ENCODE peak calls at places on chromosomes 2 and 18, in nine cellular contexts. S is GM13976, E is foreskin fibroblast, F is DND-41, D is neural crest cell, B is esophagus squamous epithelium, K is AG09309, C is AG04449, Z is astrocyte of the spinal cord. A is an unnamed sample.

GRCh38 chr2:54977149-54977548 is 73.1 kb downstream of the RTN4 start:
- DNase-seq in D (no peak), K (no peak), C (no peak), F (no peak), E (no peak), Z (no peak), S (no peak), B (no peak), A (no peak)

GRCh38 chr2:85582467-85582866 is 1.8 kb upstream of the VAMP5 start:
- DNase-seq in S (no peak), Z (no peak), K (no peak), D (no peak), C (no peak), E (no peak), F (no peak), B (no peak), A (no peak)

GRCh38 chr2:94923196-94923595 is 52.0 kb downstream of the TEKT4 start:
- DNase-seq in S (no peak), B (no peak), Z (no peak), F (no peak), E (no peak), C (no peak), K (peak; percentile 16), D (no peak), A (no peak)

GRCh38 chr2:161586517-161587167 is 37.6 kb upstream of the SLC4A10 start:
- DNase-seq in D (no peak), S (no peak), Z (peak; percentile 38), E (peak; percentile 1), K (peak; percentile 1), F (no peak), B (no peak), C (no peak), A (no peak)

GRCh38 chr2:166375205-166375735 is 474 bp downstream of the SCN9A start:
- DNase-seq in D (no peak), C (no peak), B (no peak), Z (peak; percentile 30), S (no peak), E (peak; percentile 9), K (no peak), F (no peak), A (no peak)

GRCh38 chr2:203789613-203790012 is 78.0 kb upstream of the CTLA4 start:
- DNase-seq in F (no peak), S (no peak), E (no peak), K (no peak), B (no peak), C (no peak), Z (no peak), D (no peak), A (no peak)

GRCh38 chr18:68738572-68738971 is 23.7 kb upstream of the TMX3 start:
- DNase-seq in B (no peak), C (no peak), D (no peak), K (no peak), Z (no peak), S (no peak), E (no peak), F (no peak), A (no peak)

GRCh38 chr2:2788076-2788475 is 457.0 kb upstream of the MYT1L start:
- DNase-seq in D (no peak), Z (no peak), E (no peak), K (no peak), C (no peak), S (no peak), B (no peak), F (no peak), A (no peak)

GRCh38 chr2:102181919-102182635 is 4.7 kb upstream of the IL1RL2 start:
- DNase-seq in F (no peak), C (no peak), K (no peak), B (no peak), Z (no peak), D (no peak), E (peak; percentile 18), S (no peak), A (no peak)

GRCh38 chr2:36573165-36573564 is 24.8 kb downstream of the FEZ2 start:
- DNase-seq in K (no peak), D (no peak), C (no peak), S (no peak), E (no peak), Z (no peak), B (no peak), F (no peak), A (no peak)

GRCh38 chr2:88054300-88055048 is 1.1 kb downstream of the KRCC1 start:
- DNase-seq in B (no peak), F (peak; percentile 15), C (no peak), E (no peak), S (no peak), Z (peak; percentile 11), D (no peak), K (no peak), A (no peak)

GRCh38 chr18:4510709-4511108 is 55.6 kb upstream of the DLGAP1 start:
- DNase-seq in K (no peak), C (no peak), S (peak; percentile 22), Z (no peak), D (no peak), B (no peak), E (no peak), F (no peak), A (peak; percentile 27)
- TF ChIP-seq CTCF in K (no peak), C (no peak), S (no peak), Z (no peak), D (no peak), B (no peak), E (no peak), F (no peak), A (no peak)

GRCh38 chr2:74260495-74260894 is 62.1 kb downstream of the MTHFD2 start:
- DNase-seq in D (no peak), S (no peak), E (no peak), C (no peak), F (no peak), Z (no peak), B (no peak), K (no peak), A (no peak)

GRCh38 chr2:74259191-74259590 is 60.8 kb downstream of the MTHFD2 start:
- DNase-seq in Z (no peak), C (no peak), K (no peak), F (no peak), D (no peak), E (no peak), S (no peak), B (no peak), A (no peak)

GRCh38 chr2:74264281-74264680 is 65.9 kb downstream of the MTHFD2 start:
- DNase-seq in E (no peak), S (no peak), F (no peak), K (no peak), B (no peak), D (no peak), C (no peak), Z (no peak), A (no peak)

GRCh38 chr2:74262681-74263080 is 64.3 kb downstream of the MTHFD2 start:
- DNase-seq in F (no peak), S (no peak), E (no peak), B (no peak), K (no peak), Z (no peak), D (no peak), C (no peak), A (no peak)

DNA sequence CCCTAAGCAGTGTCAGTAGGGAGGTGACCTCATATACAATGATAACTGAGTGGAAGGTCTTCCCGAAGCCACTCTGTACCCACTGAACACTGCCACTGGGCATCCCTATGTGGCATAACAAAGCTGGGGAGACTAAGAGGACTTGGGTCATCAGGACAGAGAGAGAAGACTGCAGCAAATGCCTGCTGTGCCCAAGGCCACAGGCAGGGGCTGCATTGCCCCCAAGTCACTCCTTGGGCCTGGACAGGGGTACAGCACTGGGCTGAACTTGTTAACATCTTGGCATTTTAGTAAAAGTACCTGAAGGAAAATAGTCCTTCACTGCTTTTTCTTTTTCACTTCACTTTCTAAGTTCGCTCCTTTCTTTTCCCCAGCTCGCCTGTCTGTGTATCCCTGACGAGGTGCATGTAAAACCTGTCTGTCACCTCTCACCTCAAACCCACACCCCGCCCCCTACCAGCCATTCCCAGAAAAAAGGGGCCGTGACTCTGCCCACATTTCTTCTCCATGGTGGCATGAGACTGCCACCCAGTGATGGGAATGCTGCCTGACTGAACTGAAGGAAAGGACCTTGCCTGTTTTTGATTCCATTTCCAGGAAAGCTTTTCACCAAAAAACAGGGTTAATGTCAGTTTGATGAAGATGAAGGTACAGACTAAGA is 62.9 kb downstream of the MTHFD2 start:
- DNase-seq in S (no peak), Z (peak; percentile 12), K (no peak), E (peak; percentile 29), B (no peak), F (no peak), D (no peak), C (no peak), A (no peak)
- TF ChIP-seq CTCF in S (no peak), Z (peak; percentile 44), K (peak; percentile 66), E (peak; percentile 65), B (no peak), F (peak; percentile 21), D (no peak), C (peak; percentile 57), A (peak; percentile 10)

GRCh38 chr18:59426855-59427254 is 67.8 kb upstream of the LMAN1 start:
- DNase-seq in S (no peak), Z (no peak), F (no peak), C (no peak), E (no peak), D (no peak), B (no peak), K (no peak), A (no peak)

GRCh38 chr18:59429608-59430007 is 70.5 kb upstream of the LMAN1 start:
- DNase-seq in D (no peak), B (no peak), S (no peak), E (no peak), K (no peak), C (no peak), F (no peak), Z (no peak), A (no peak)

GRCh38 chr18:59423251-59423650 is 64.2 kb upstream of the LMAN1 start:
- DNase-seq in B (no peak), E (no peak), F (no peak), S (no peak), C (no peak), K (no peak), Z (no peak), D (no peak), A (no peak)

GRCh38 chr18:59432796-59433195 is 73.7 kb upstream of the LMAN1 start:
- DNase-seq in D (no peak), K (peak; percentile 21), E (no peak), S (no peak), B (no peak), C (no peak), F (no peak), Z (no peak), A (no peak)

GRCh38 chr18:59428018-59428417 is 69.0 kb upstream of the LMAN1 start:
- DNase-seq in C (no peak), Z (no peak), K (no peak), E (no peak), D (no peak), S (no peak), F (no peak), B (no peak), A (no peak)
- TF ChIP-seq CTCF in C (no peak), Z (no peak), K (no peak), E (no peak), D (no peak), S (no peak), F (no peak), B (no peak), A (no peak)

DNA sequence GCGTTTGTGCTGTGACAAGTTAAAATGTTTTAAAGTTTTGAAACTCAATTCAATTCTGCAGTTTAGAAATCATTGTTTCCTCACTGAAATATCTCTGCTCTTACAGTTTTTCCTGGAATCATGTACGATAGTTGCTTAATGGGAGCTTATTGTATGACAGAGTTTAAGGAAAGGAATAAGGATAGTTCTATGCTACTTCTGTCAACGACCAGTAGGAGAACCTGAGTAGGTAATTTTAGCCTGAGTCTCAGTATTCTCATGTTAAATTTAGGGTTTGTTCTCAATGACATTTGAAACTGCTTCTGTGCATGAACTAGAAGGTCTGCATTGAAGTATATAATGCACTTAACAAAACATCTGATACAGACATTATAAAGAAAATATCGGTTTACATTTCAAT is 361.1 kb downstream of the CPS1 start:
- DNase-seq in K (no peak), Z (no peak), F (no peak), B (no peak), D (no peak), E (no peak), S (no peak), C (no peak), A (no peak)
- TF ChIP-seq CTCF in K (no peak), Z (no peak), F (no peak), B (no peak), D (peak; percentile 22), E (no peak), S (no peak), C (no peak), A (no peak)